ENCODE peak calls at places on chromosomes 6 and 20, in seven cellular contexts. One of them, this sample, is unnamed.

GRCh38 chr20:32035398-32035852 is 16.6 kb upstream of the HCK start:
- DNase-seq in ascending aorta: no peak
- DNase-seq in heart right ventricle: no peak
- DNase-seq in MG63: no peak
- DNase-seq in SJSA1: no peak
- DNase-seq in Panc1: no peak
- DNase-seq in neural progenitor cell: no peak
- DNase-seq in this sample: no peak

GRCh38 chr6:111951439-111952140 is 78.3 kb upstream of the FYN start:
- DNase-seq in heart right ventricle: no peak
- DNase-seq in neural progenitor cell: no peak
- DNase-seq in ascending aorta: no peak
- DNase-seq in MG63: no peak
- DNase-seq in SJSA1: no peak
- DNase-seq in Panc1: no peak
- DNase-seq in this sample: no peak

GRCh38 chr6:130743175-130743574 is 84.0 kb upstream of the SMLR1 start:
- DNase-seq in SJSA1: peak; percentile 69
- DNase-seq in neural progenitor cell: peak; percentile 56
- DNase-seq in heart right ventricle: no peak
- DNase-seq in ascending aorta: no peak
- DNase-seq in MG63: no peak
- DNase-seq in Panc1: no peak
- DNase-seq in this sample: no peak

GRCh38 chr20:62931464-62931863 is 5.2 kb upstream of the DIDO1 start:
- DNase-seq in ascending aorta: no peak
- DNase-seq in heart right ventricle: no peak
- DNase-seq in MG63: no peak
- DNase-seq in neural progenitor cell: no peak
- DNase-seq in Panc1: no peak
- DNase-seq in SJSA1: no peak
- DNase-seq in this sample: no peak

GRCh38 chr6:118372413-118372812 is 175.7 kb upstream of the PLN start:
- DNase-seq in SJSA1: no peak
- DNase-seq in MG63: peak; percentile 6
- DNase-seq in ascending aorta: no peak
- DNase-seq in neural progenitor cell: no peak
- DNase-seq in Panc1: no peak
- DNase-seq in heart right ventricle: peak; percentile 77
- DNase-seq in this sample: no peak

GRCh38 chr20:39633689-39634088 is 671.5 kb downstream of the DHX35 start:
- DNase-seq in ascending aorta: no peak
- DNase-seq in SJSA1: no peak
- DNase-seq in heart right ventricle: no peak
- DNase-seq in neural progenitor cell: no peak
- DNase-seq in Panc1: no peak
- DNase-seq in MG63: no peak
- DNase-seq in this sample: no peak

GRCh38 chr6:81756690-81757089 is 4.2 kb upstream of the TENT5A start:
- DNase-seq in MG63: no peak
- DNase-seq in Panc1: no peak
- DNase-seq in ascending aorta: no peak
- DNase-seq in heart right ventricle: no peak
- DNase-seq in neural progenitor cell: no peak
- DNase-seq in SJSA1: no peak
- DNase-seq in this sample: no peak

GRCh38 chr6:170374571-170375444 is 68.2 kb downstream of the FAM120B start:
- DNase-seq in MG63: no peak
- DNase-seq in heart right ventricle: no peak
- DNase-seq in ascending aorta: no peak
- DNase-seq in neural progenitor cell: no peak
- DNase-seq in SJSA1: no peak
- DNase-seq in Panc1: no peak
- DNase-seq in this sample: no peak

GRCh38 chr6:97438011-97438671 is 155.1 kb upstream of the MMS22L start:
- DNase-seq in MG63: no peak
- DNase-seq in Panc1: no peak
- DNase-seq in heart right ventricle: no peak
- DNase-seq in neural progenitor cell: no peak
- DNase-seq in ascending aorta: no peak
- DNase-seq in SJSA1: no peak
- DNase-seq in this sample: no peak

GRCh38 chr20:46253391-46253790 is 54.9 kb downstream of the CDH22 start:
- DNase-seq in Panc1: no peak
- DNase-seq in neural progenitor cell: peak; percentile 64
- DNase-seq in heart right ventricle: no peak
- DNase-seq in SJSA1: no peak
- DNase-seq in ascending aorta: no peak
- DNase-seq in MG63: peak; percentile 37
- DNase-seq in this sample: no peak

GRCh38 chr6:150403458-150404245 is 34.8 kb downstream of the IYD start:
- DNase-seq in neural progenitor cell: no peak
- DNase-seq in heart right ventricle: peak; percentile 77
- DNase-seq in SJSA1: peak; percentile 94
- DNase-seq in Panc1: no peak
- DNase-seq in ascending aorta: peak; percentile 83
- DNase-seq in MG63: peak; percentile 95
- DNase-seq in this sample: peak; percentile 41

GRCh38 chr20:38201356-38201755 is 36.3 kb upstream of the TGM2 start:
- DNase-seq in ascending aorta: no peak
- DNase-seq in heart right ventricle: no peak
- DNase-seq in MG63: peak; percentile 85
- DNase-seq in SJSA1: peak; percentile 64
- DNase-seq in neural progenitor cell: no peak
- DNase-seq in Panc1: no peak
- DNase-seq in this sample: no peak

GRCh38 chr6:133892444-133893323 is 3.8 kb downstream of the TCF21 start:
- DNase-seq in SJSA1: no peak
- DNase-seq in ascending aorta: no peak
- DNase-seq in heart right ventricle: no peak
- DNase-seq in Panc1: no peak
- DNase-seq in MG63: peak; percentile 47
- DNase-seq in neural progenitor cell: peak; percentile 72
- DNase-seq in this sample: no peak

GRCh38 chr20:53751394-53752368 is 158.0 kb upstream of the ZNF217 start:
- DNase-seq in ascending aorta: no peak
- DNase-seq in Panc1: peak; percentile 54
- DNase-seq in MG63: no peak
- DNase-seq in neural progenitor cell: no peak
- DNase-seq in heart right ventricle: no peak
- DNase-seq in SJSA1: no peak
- DNase-seq in this sample: no peak

GRCh38 chr6:130303436-130303835 is 62.4 kb upstream of the TMEM200A start:
- DNase-seq in MG63: no peak
- DNase-seq in SJSA1: no peak
- DNase-seq in neural progenitor cell: no peak
- DNase-seq in ascending aorta: no peak
- DNase-seq in Panc1: no peak
- DNase-seq in heart right ventricle: no peak
- DNase-seq in this sample: no peak

GRCh38 chr6:78999737-79000136 is 78.3 kb downstream of the PHIP start:
- DNase-seq in heart right ventricle: no peak
- DNase-seq in Panc1: no peak
- DNase-seq in neural progenitor cell: no peak
- DNase-seq in ascending aorta: no peak
- DNase-seq in MG63: no peak
- DNase-seq in SJSA1: no peak
- DNase-seq in this sample: no peak
- H3K36me3 ChIP-seq in heart right ventricle: peaks cover 6% of the 10 kb centered on the region
- H3K36me3 ChIP-seq in Panc1: peaks cover 73% of the 10 kb centered on the region
- H3K36me3 ChIP-seq in neural progenitor cell: peaks cover 89% of the 10 kb centered on the region
- H3K36me3 ChIP-seq in ascending aorta: peaks cover 56% of the 10 kb centered on the region
- H3K36me3 ChIP-seq in MG63: peaks cover 90% of the 10 kb centered on the region
- H3K36me3 ChIP-seq in SJSA1: peaks cover 71% of the 10 kb centered on the region
- H3K36me3 ChIP-seq in this sample: peaks cover 68% of the 10 kb centered on the region

DNA sequence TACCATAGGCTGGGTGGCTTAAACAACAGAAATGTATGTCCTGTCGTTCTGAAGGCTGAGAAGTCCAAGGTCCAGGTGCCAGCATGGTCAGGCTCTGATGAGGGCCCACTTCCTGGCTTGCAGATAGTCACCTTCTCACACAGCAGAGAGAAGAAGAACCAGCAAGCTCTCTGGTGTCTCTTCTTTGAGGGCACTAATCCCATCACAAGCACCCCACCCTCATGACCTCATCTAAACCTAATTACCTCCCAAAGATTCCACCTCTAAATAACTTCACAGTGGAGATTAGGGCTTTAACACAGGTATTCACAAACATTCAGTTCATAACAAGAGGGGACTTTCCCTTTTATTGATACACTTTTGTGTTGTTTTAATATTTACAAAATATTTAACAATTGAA is 61.1 kb downstream of the RIN2 start:
- DNase-seq in MG63: no peak
- DNase-seq in ascending aorta: no peak
- DNase-seq in neural progenitor cell: no peak
- DNase-seq in SJSA1: no peak
- DNase-seq in heart right ventricle: no peak
- DNase-seq in Panc1: no peak
- DNase-seq in this sample: no peak
- H3K9me3 ChIP-seq in MG63: no peaks in the 10 kb centered on the region
- H3K9me3 ChIP-seq in ascending aorta: no peaks in the 10 kb centered on the region
- H3K9me3 ChIP-seq in neural progenitor cell: no peaks in the 10 kb centered on the region
- H3K9me3 ChIP-seq in SJSA1: peaks cover 5% of the 10 kb centered on the region
- H3K9me3 ChIP-seq in heart right ventricle: no peaks in the 10 kb centered on the region
- H3K9me3 ChIP-seq in Panc1: peaks cover 18% of the 10 kb centered on the region
- H3K9me3 ChIP-seq in this sample: no peaks in the 10 kb centered on the region

GRCh38 chr20:49951160-49951559 is 15.0 kb downstream of the RNF114 start:
- DNase-seq in neural progenitor cell: no peak
- DNase-seq in SJSA1: no peak
- DNase-seq in heart right ventricle: no peak
- DNase-seq in MG63: no peak
- DNase-seq in ascending aorta: no peak
- DNase-seq in Panc1: no peak
- DNase-seq in this sample: no peak
- H3K36me3 ChIP-seq in neural progenitor cell: peaks cover 10% of the 10 kb centered on the region
- H3K36me3 ChIP-seq in SJSA1: peaks cover 82% of the 10 kb centered on the region
- H3K36me3 ChIP-seq in heart right ventricle: peaks cover 12% of the 10 kb centered on the region
- H3K36me3 ChIP-seq in MG63: peaks cover 89% of the 10 kb centered on the region
- H3K36me3 ChIP-seq in ascending aorta: peaks cover 90% of the 10 kb centered on the region
- H3K36me3 ChIP-seq in Panc1: peaks cover 25% of the 10 kb centered on the region
- H3K36me3 ChIP-seq in this sample: peaks cover 82% of the 10 kb centered on the region

DNA sequence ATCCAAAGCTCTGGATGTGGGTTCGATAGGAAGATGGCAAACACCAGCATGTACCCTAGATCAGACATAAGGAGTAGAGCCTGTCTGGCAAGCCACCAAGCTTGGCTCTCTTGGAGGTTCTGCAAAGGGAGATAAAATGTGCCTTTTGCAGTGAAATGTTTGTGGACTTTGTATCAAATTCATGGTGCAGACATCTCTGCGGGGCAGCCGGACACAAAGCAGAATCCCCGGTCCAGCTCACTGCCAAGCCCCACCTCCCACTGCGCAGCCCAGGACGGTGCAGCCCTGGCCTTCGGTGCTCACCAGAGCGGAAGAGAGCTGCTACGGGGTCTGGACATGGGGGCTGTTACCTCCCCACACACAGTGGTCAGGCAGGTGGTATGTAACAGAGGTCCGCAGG is 333.6 kb upstream of the JARID2 start:
- DNase-seq in ascending aorta: no peak
- DNase-seq in SJSA1: no peak
- DNase-seq in MG63: no peak
- DNase-seq in heart right ventricle: no peak
- DNase-seq in neural progenitor cell: no peak
- DNase-seq in Panc1: no peak
- DNase-seq in this sample: no peak
- H3K9me3 ChIP-seq in ascending aorta: no peaks in the 10 kb centered on the region
- H3K9me3 ChIP-seq in SJSA1: no peaks in the 10 kb centered on the region
- H3K9me3 ChIP-seq in MG63: no peaks in the 10 kb centered on the region
- H3K9me3 ChIP-seq in heart right ventricle: no peaks in the 10 kb centered on the region
- H3K9me3 ChIP-seq in neural progenitor cell: no peaks in the 10 kb centered on the region
- H3K9me3 ChIP-seq in Panc1: no peaks in the 10 kb centered on the region
- H3K9me3 ChIP-seq in this sample: no peaks in the 10 kb centered on the region

DNA sequence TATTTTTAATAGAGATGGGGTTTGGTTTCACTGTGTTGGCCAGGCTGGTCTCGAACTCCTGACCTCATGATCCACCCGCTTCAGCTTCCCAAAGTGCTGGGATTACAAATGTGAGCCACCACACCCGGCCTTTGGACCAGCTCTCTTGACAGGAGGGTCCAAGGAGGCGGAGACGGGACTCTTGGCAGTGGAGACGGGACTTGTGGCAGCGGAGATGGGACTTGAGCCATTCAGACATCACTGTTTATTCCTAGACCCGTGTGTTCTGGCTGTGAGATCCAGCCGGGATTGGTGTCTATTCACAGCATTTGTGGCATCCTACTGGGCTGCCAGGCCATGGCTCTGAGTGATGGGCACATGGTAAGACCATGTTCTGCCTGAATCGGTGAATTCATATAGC is 25.6 kb downstream of the PRPF6 start:
- DNase-seq in ascending aorta: no peak
- DNase-seq in MG63: no peak
- DNase-seq in SJSA1: no peak
- DNase-seq in neural progenitor cell: no peak
- DNase-seq in heart right ventricle: no peak
- DNase-seq in Panc1: no peak
- DNase-seq in this sample: no peak
- H3K36me3 ChIP-seq in ascending aorta: peaks cover 79% of the 10 kb centered on the region
- H3K36me3 ChIP-seq in MG63: peaks cover 90% of the 10 kb centered on the region
- H3K36me3 ChIP-seq in SJSA1: peaks cover 83% of the 10 kb centered on the region
- H3K36me3 ChIP-seq in neural progenitor cell: no peaks in the 10 kb centered on the region
- H3K36me3 ChIP-seq in heart right ventricle: peaks cover 5% of the 10 kb centered on the region
- H3K36me3 ChIP-seq in Panc1: peaks cover 15% of the 10 kb centered on the region
- H3K36me3 ChIP-seq in this sample: peaks cover 77% of the 10 kb centered on the region

GRCh38 chr20:12201289-12201991 is 283.7 kb downstream of the BTBD3 start:
- DNase-seq in SJSA1: no peak
- DNase-seq in neural progenitor cell: no peak
- DNase-seq in heart right ventricle: peak; percentile 8
- DNase-seq in MG63: peak; percentile 54
- DNase-seq in ascending aorta: no peak
- DNase-seq in Panc1: no peak
- DNase-seq in this sample: no peak
- H3K9me3 ChIP-seq in SJSA1: peaks cover 2% of the 10 kb centered on the region
- H3K9me3 ChIP-seq in neural progenitor cell: no peaks in the 10 kb centered on the region
- H3K9me3 ChIP-seq in heart right ventricle: peaks cover 10% of the 10 kb centered on the region
- H3K9me3 ChIP-seq in MG63: no peaks in the 10 kb centered on the region
- H3K9me3 ChIP-seq in ascending aorta: no peaks in the 10 kb centered on the region
- H3K9me3 ChIP-seq in Panc1: peaks cover 4% of the 10 kb centered on the region
- H3K9me3 ChIP-seq in this sample: no peaks in the 10 kb centered on the region